ENCODE peak calls at places on chromosomes 11 and 22, in six cellular contexts. One of them, this sample, is unnamed.

GRCh38 chr11:117259417-117259816 is 26.9 kb downstream of the RNF214 start:
- DNase-seq in activated T-cell treated with anti-CD3 and anti-CD28 coated beads for 1 hour: no peak
- DNase-seq in stimulated activated CD8-positive, alpha-beta memory T cell treated with anti-CD3 and anti-CD28 coated beads, Interleukin-12 subunit alpha, Interleukin-12 subunit beta, amount 100 ng/mL, for 4 hours: no peak
- DNase-seq in A172: peak; percentile 26
- DNase-seq in pulmonary artery endothelial cell: no peak
- DNase-seq in activated naive CD8-positive, alpha-beta T cell treated with anti-CD3 and anti-CD28 coated beads, Interleukin-2, amount 50 U/mL, for 24 hours: no peak
- DNase-seq in this sample: no peak

GRCh38 chr22:49052023-49052538 is 775.6 kb downstream of the BRD1 start:
- DNase-seq in activated T-cell treated with anti-CD3 and anti-CD28 coated beads for 1 hour: peak; percentile 7
- DNase-seq in stimulated activated CD8-positive, alpha-beta memory T cell treated with anti-CD3 and anti-CD28 coated beads, Interleukin-12 subunit alpha, Interleukin-12 subunit beta, amount 100 ng/mL, for 4 hours: peak; percentile 40
- DNase-seq in A172: no peak
- DNase-seq in pulmonary artery endothelial cell: no peak
- DNase-seq in activated naive CD8-positive, alpha-beta T cell treated with anti-CD3 and anti-CD28 coated beads, Interleukin-2, amount 50 U/mL, for 24 hours: peak; percentile 12
- DNase-seq in this sample: peak; percentile 39

GRCh38 chr11:74646964-74647363 is 54.6 kb downstream of the POLD3 start:
- DNase-seq in activated T-cell treated with anti-CD3 and anti-CD28 coated beads for 1 hour: no peak
- DNase-seq in stimulated activated CD8-positive, alpha-beta memory T cell treated with anti-CD3 and anti-CD28 coated beads, Interleukin-12 subunit alpha, Interleukin-12 subunit beta, amount 100 ng/mL, for 4 hours: no peak
- DNase-seq in A172: no peak
- DNase-seq in pulmonary artery endothelial cell: no peak
- DNase-seq in activated naive CD8-positive, alpha-beta T cell treated with anti-CD3 and anti-CD28 coated beads, Interleukin-2, amount 50 U/mL, for 24 hours: no peak
- DNase-seq in this sample: no peak

GRCh38 chr11:127345819-127346459 is 345.4 kb upstream of the KIRREL3 start:
- DNase-seq in activated T-cell treated with anti-CD3 and anti-CD28 coated beads for 1 hour: no peak
- DNase-seq in stimulated activated CD8-positive, alpha-beta memory T cell treated with anti-CD3 and anti-CD28 coated beads, Interleukin-12 subunit alpha, Interleukin-12 subunit beta, amount 100 ng/mL, for 4 hours: no peak
- DNase-seq in A172: no peak
- DNase-seq in pulmonary artery endothelial cell: no peak
- DNase-seq in activated naive CD8-positive, alpha-beta T cell treated with anti-CD3 and anti-CD28 coated beads, Interleukin-2, amount 50 U/mL, for 24 hours: peak; percentile 7
- DNase-seq in this sample: no peak

GRCh38 chr22:25085930-25086901 is 113.4 kb upstream of the CRYBB3 start:
- DNase-seq in activated T-cell treated with anti-CD3 and anti-CD28 coated beads for 1 hour: no peak
- DNase-seq in stimulated activated CD8-positive, alpha-beta memory T cell treated with anti-CD3 and anti-CD28 coated beads, Interleukin-12 subunit alpha, Interleukin-12 subunit beta, amount 100 ng/mL, for 4 hours: no peak
- DNase-seq in A172: no peak
- DNase-seq in pulmonary artery endothelial cell: peak; percentile 93
- DNase-seq in activated naive CD8-positive, alpha-beta T cell treated with anti-CD3 and anti-CD28 coated beads, Interleukin-2, amount 50 U/mL, for 24 hours: no peak
- DNase-seq in this sample: no peak

GRCh38 chr11:20303451-20303965 is 60.0 kb upstream of the HTATIP2 start:
- DNase-seq in activated T-cell treated with anti-CD3 and anti-CD28 coated beads for 1 hour: no peak
- DNase-seq in stimulated activated CD8-positive, alpha-beta memory T cell treated with anti-CD3 and anti-CD28 coated beads, Interleukin-12 subunit alpha, Interleukin-12 subunit beta, amount 100 ng/mL, for 4 hours: no peak
- DNase-seq in A172: no peak
- DNase-seq in pulmonary artery endothelial cell: no peak
- DNase-seq in activated naive CD8-positive, alpha-beta T cell treated with anti-CD3 and anti-CD28 coated beads, Interleukin-2, amount 50 U/mL, for 24 hours: no peak
- DNase-seq in this sample: no peak

GRCh38 chr11:116473790-116474346 is 298.9 kb downstream of the BUD13 start:
- DNase-seq in activated T-cell treated with anti-CD3 and anti-CD28 coated beads for 1 hour: no peak
- DNase-seq in stimulated activated CD8-positive, alpha-beta memory T cell treated with anti-CD3 and anti-CD28 coated beads, Interleukin-12 subunit alpha, Interleukin-12 subunit beta, amount 100 ng/mL, for 4 hours: no peak
- DNase-seq in A172: no peak
- DNase-seq in pulmonary artery endothelial cell: no peak
- DNase-seq in activated naive CD8-positive, alpha-beta T cell treated with anti-CD3 and anti-CD28 coated beads, Interleukin-2, amount 50 U/mL, for 24 hours: no peak
- DNase-seq in this sample: no peak

GRCh38 chr22:26124991-26125725 is 44.1 kb upstream of the SEZ6L start:
- DNase-seq in activated T-cell treated with anti-CD3 and anti-CD28 coated beads for 1 hour: no peak
- DNase-seq in stimulated activated CD8-positive, alpha-beta memory T cell treated with anti-CD3 and anti-CD28 coated beads, Interleukin-12 subunit alpha, Interleukin-12 subunit beta, amount 100 ng/mL, for 4 hours: no peak
- DNase-seq in A172: no peak
- DNase-seq in pulmonary artery endothelial cell: no peak
- DNase-seq in activated naive CD8-positive, alpha-beta T cell treated with anti-CD3 and anti-CD28 coated beads, Interleukin-2, amount 50 U/mL, for 24 hours: no peak
- DNase-seq in this sample: no peak

GRCh38 chr22:38016182-38017078 is 32.1 kb upstream of the SOX10 start:
- DNase-seq in activated T-cell treated with anti-CD3 and anti-CD28 coated beads for 1 hour: no peak
- DNase-seq in stimulated activated CD8-positive, alpha-beta memory T cell treated with anti-CD3 and anti-CD28 coated beads, Interleukin-12 subunit alpha, Interleukin-12 subunit beta, amount 100 ng/mL, for 4 hours: no peak
- DNase-seq in A172: no peak
- DNase-seq in pulmonary artery endothelial cell: no peak
- DNase-seq in activated naive CD8-positive, alpha-beta T cell treated with anti-CD3 and anti-CD28 coated beads, Interleukin-2, amount 50 U/mL, for 24 hours: no peak
- DNase-seq in this sample: no peak

This sample was measured in central memory CD8-positive, alpha-beta T cell.